ENCODE peak calls at places on chromosomes 11 and 22, in nine cellular contexts. Z is nephron progenitor cell, K is lower lobe of right lung, R is choroid plexus epithelial cell, V is tibial nerve, G is endothelial cell, P is hepatocyte, H is body of pancreas, B is transverse colon. F is an unnamed sample.

GRCh38 chr22:25113316-25113721 is 86.3 kb upstream of the CRYBB3 start:
- DNase-seq in Z (no peak), K (peak; percentile 64), R (no peak), V (no peak), G (no peak), P (peak; percentile 22), H (peak; percentile 20), B (peak; percentile 39), F (no peak)

GRCh38 chr11:15774021-15774862 is 582.1 kb downstream of the SOX6 start:
- DNase-seq in Z (no peak), K (no peak), R (no peak), V (no peak), G (no peak), P (no peak), H (no peak), B (no peak), F (no peak)

GRCh38 chr11:1847941-1848639 is 4.8 kb upstream of the LSP1 start:
- DNase-seq in Z (no peak), K (no peak), R (no peak), V (no peak), G (no peak), P (no peak), H (no peak), B (no peak), F (no peak)

GRCh38 chr11:68750197-68750987 is 928 bp downstream of the TESMIN start:
- DNase-seq in Z (peak; percentile 38), K (peak; percentile 58), R (no peak), V (no peak), G (peak; percentile 41), P (peak; percentile 46), H (no peak), B (peak; percentile 24), F (peak; percentile 30)

GRCh38 chr11:116044520-116044919 is 540.3 kb upstream of the CADM1 start:
- DNase-seq in Z (no peak), K (no peak), R (no peak), V (no peak), G (no peak), P (no peak), H (no peak), B (no peak), F (no peak)

GRCh38 chr11:20068691-20069090 is 91.6 kb downstream of the DBX1 start:
- DNase-seq in Z (no peak), K (no peak), R (no peak), V (no peak), G (no peak), P (no peak), H (no peak), B (no peak), F (no peak)

GRCh38 chr11:111549196-111549868 is 8.8 kb downstream of the LAYN start:
- DNase-seq in Z (no peak), K (no peak), R (no peak), V (no peak), G (no peak), P (no peak), H (no peak), B (no peak), F (no peak)

GRCh38 chr22:19117111-19117512 is 5.1 kb downstream of the DGCR2 start:
- DNase-seq in Z (no peak), K (no peak), R (no peak), V (no peak), G (no peak), P (peak; percentile 19), H (peak; percentile 63), B (peak; percentile 52), F (no peak)

GRCh38 chr11:34570584-34570983 is 50.3 kb upstream of the EHF start:
- DNase-seq in Z (no peak), K (no peak), R (peak; percentile 17), V (no peak), G (no peak), P (no peak), H (no peak), B (no peak), F (no peak)

GRCh38 chr11:43987384-43988039 is 45.1 kb downstream of the C11orf96 start:
- DNase-seq in Z (peak; percentile 35), K (peak; percentile 74), R (peak; percentile 66), V (peak; percentile 82), G (no peak), P (peak; percentile 49), H (peak; percentile 66), B (peak; percentile 72), F (no peak)

GRCh38 chr11:13126430-13126829 is 117.3 kb downstream of the RASSF10 start:
- DNase-seq in Z (no peak), K (no peak), R (peak; percentile 94), V (no peak), G (no peak), P (no peak), H (no peak), B (no peak), F (no peak)

DNA sequence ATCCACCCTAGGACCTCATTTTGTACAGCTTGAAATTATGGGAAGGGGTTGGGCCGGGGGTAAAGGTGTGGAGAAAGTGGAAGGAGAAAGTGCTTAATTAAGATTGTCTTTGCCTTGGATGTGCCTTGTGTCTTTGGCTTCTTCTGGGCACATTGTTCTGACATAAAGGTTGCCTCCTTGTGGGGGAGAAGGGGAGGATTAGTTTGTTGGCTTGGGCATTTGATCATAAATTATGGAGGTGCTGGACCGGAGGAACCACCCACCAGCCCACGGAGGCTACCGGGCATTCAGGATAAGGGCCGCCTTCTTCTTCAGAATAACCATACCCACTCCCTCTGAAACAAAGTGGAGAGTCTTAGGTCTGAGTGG is 1.3 kb downstream of the PAFAH1B2 start:
- DNase-seq in Z (peak; percentile 48), K (no peak), R (peak; percentile 52), V (no peak), G (peak; percentile 7), P (peak; percentile 19), H (no peak), B (peak; percentile 18), F (no peak)
- TF ChIP-seq CTCF in Z (no peak), K (no peak), R (peak; percentile 46), V (no peak), G (no peak), P (no peak), H (peak; percentile 15), B (no peak), F (no peak)

DNA sequence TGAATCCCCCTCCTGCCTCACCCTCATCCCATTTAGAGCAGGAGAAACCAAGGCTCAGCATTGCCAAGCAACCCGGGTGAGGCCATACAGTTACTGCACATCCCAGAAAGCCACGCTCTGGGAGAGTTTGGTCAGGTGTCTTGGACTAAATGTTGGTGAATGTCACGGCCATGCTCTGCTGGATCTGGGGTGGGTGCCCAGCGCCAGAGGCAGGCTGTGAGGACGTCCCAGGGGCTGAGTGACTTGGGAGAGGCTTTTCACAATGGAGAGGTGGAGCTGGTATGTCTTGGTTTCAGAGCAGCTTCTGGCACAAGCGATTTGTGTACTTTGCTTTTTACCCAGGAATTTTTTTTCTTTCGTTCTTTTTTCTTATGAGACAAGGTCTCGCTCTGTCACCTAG is 6.6 kb downstream of the SERHL2 start:
- DNase-seq in Z (no peak), K (no peak), R (no peak), V (no peak), G (no peak), P (no peak), H (no peak), B (no peak), F (no peak)
- TF ChIP-seq CTCF in Z (no peak), K (no peak), R (no peak), V (no peak), G (no peak), P (no peak), H (no peak), B (no peak), F (no peak)

GRCh38 chr22:43743929-43744643 is 68.0 kb downstream of the EFCAB6 start:
- DNase-seq in Z (no peak), K (no peak), R (no peak), V (no peak), G (no peak), P (no peak), H (no peak), B (no peak), F (no peak)

GRCh38 chr22:43749473-43749872 is 62.6 kb downstream of the EFCAB6 start:
- DNase-seq in Z (no peak), K (no peak), R (no peak), V (no peak), G (no peak), P (no peak), H (no peak), B (no peak), F (no peak)

GRCh38 chr22:43750751-43751150 is 61.4 kb downstream of the EFCAB6 start:
- DNase-seq in Z (no peak), K (no peak), R (no peak), V (no peak), G (no peak), P (no peak), H (no peak), B (no peak), F (no peak)

GRCh38 chr22:43745783-43746356 is 66.2 kb downstream of the EFCAB6 start:
- DNase-seq in Z (no peak), K (no peak), R (no peak), V (no peak), G (no peak), P (no peak), H (no peak), B (no peak), F (no peak)

DNA sequence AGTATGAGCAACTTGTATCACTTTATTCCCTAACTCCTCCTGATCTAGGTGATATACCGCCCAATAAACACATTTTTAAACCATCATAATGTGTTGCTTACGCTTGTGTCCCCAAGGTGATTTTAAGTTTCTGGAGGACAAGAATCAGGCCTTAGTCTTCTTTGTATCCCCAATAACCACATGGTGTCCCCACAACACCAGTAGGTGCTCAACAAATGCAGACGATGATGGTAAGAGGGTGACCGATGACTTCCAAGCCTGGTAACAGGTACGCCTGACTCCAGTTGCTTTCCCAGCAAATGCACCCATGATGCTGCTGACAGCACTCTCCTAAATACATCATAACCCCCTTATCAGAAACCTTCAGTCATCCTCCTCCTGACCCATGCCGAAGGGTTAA is 64.2 kb downstream of the EFCAB6 start:
- DNase-seq in Z (no peak), K (no peak), R (no peak), V (no peak), G (no peak), P (no peak), H (no peak), B (no peak), F (no peak)
- TF ChIP-seq CTCF in Z (no peak), K (no peak), R (no peak), V (no peak), G (no peak), P (no peak), H (no peak), B (no peak), F (no peak)

GRCh38 chr11:259374-259773 is 18.8 kb upstream of the NLRP6 start:
- DNase-seq in Z (no peak), K (no peak), R (no peak), V (no peak), G (no peak), P (no peak), H (no peak), B (no peak), F (no peak)

GRCh38 chr11:255176-255575 is 18.4 kb downstream of the PSMD13 start:
- DNase-seq in Z (no peak), K (no peak), R (peak; percentile 50), V (no peak), G (no peak), P (no peak), H (no peak), B (no peak), F (no peak)

GRCh38 chr11:256952-257737 is 20.4 kb downstream of the PSMD13 start:
- DNase-seq in Z (no peak), K (no peak), R (no peak), V (no peak), G (no peak), P (no peak), H (no peak), B (no peak), F (no peak)

GRCh38 chr11:255816-256215 is 19.0 kb downstream of the PSMD13 start:
- DNase-seq in Z (no peak), K (no peak), R (no peak), V (no peak), G (no peak), P (no peak), H (no peak), B (no peak), F (no peak)

GRCh38 chr11:257766-258493 is 20.3 kb upstream of the NLRP6 start:
- DNase-seq in Z (no peak), K (no peak), R (no peak), V (no peak), G (no peak), P (no peak), H (no peak), B (no peak), F (no peak)
- TF ChIP-seq CTCF in Z (no peak), K (no peak), R (peak; percentile 24), V (no peak), G (no peak), P (peak; percentile 12), H (peak; percentile 23), B (no peak), F (no peak)

F was measured in natural killer cell.